ENCODE peak calls at places on chromosomes 12 and 14, in eight cellular contexts. N, T, Y, K, F, O, H and E are unnamed samples. For H3K4me1, the result is how much of the 10 kb centered on the place peaks cover.

GRCh38 chr12:42809226-42809625 is 219.7 kb upstream of the PRICKLE1 start:
- DNase-seq in N (peak), T (no peak), Y (no peak), K (no peak), F (no peak), O (no peak), H (peak), E (no peak)

GRCh38 chr12:68636268-68636667 is 25.6 kb downstream of the RAP1B start:
- DNase-seq in N (peak), T (no peak), Y (no peak), K (no peak), F (no peak), O (no peak), H (peak), E (no peak)

GRCh38 chr14:54699735-54700134 is 132.8 kb downstream of the SAMD4A start:
- DNase-seq in N (no peak), T (no peak), Y (no peak), K (no peak), F (no peak), O (no peak), H (no peak), E (no peak)

GRCh38 chr12:90989617-90990232 is 15.0 kb downstream of the EPYC start:
- DNase-seq in N (no peak), T (no peak), Y (no peak), K (no peak), F (no peak), O (no peak), H (no peak), E (no peak)

GRCh38 chr12:13103391-13104033 is at the start of gene GSG1:
- DNase-seq in N (peak), T (no peak), Y (no peak), K (no peak), F (no peak), O (no peak), H (peak), E (no peak)

GRCh38 chr14:75070383-75070782 is 942 bp downstream of the ZC2HC1C start:
- DNase-seq in N (peak), T (no peak), Y (no peak), K (no peak), F (peak), O (no peak), H (no peak), E (no peak)

GRCh38 chr14:56474419-56475022 is 105.1 kb upstream of the TMEM260 start:
- DNase-seq in N (peak), T (peak), Y (peak), K (peak), F (no peak), O (no peak), H (peak), E (no peak)

GRCh38 chr12:65810036-65810435 is 14.2 kb upstream of the HMGA2 start:
- DNase-seq in N (peak), T (no peak), Y (no peak), K (no peak), F (no peak), O (no peak), H (no peak), E (no peak)

GRCh38 chr14:62015248-62015647 is 253.0 kb downstream of the SNAPC1 start:
- DNase-seq in N (peak), T (no peak), Y (no peak), K (no peak), F (no peak), O (no peak), H (peak), E (no peak)

GRCh38 chr14:45287609-45288008 is 34.6 kb upstream of the MIS18BP1 start:
- DNase-seq in N (peak), T (no peak), Y (no peak), K (no peak), F (no peak), O (no peak), H (peak), E (no peak)

GRCh38 chr14:48563465-48563864 is 888.1 kb upstream of the MDGA2 start:
- DNase-seq in N (no peak), T (no peak), Y (peak), K (no peak), F (no peak), O (no peak), H (peak), E (no peak)

GRCh38 chr12:39287409-39287808 is 155.5 kb downstream of the KIF21A start:
- DNase-seq in N (no peak), T (no peak), Y (no peak), K (no peak), F (no peak), O (no peak), H (no peak), E (no peak)

GRCh38 chr14:64391986-64392385 is 3.8 kb downstream of the MTHFD1 start:
- DNase-seq in N (no peak), T (no peak), Y (no peak), K (no peak), F (no peak), O (no peak), H (no peak), E (no peak)

GRCh38 chr12:68896881-68897540 is 36.0 kb downstream of the CPM start:
- DNase-seq in N (no peak), T (no peak), Y (no peak), K (no peak), F (no peak), O (no peak), H (no peak), E (no peak)

GRCh38 chr14:72745991-72746980 is 147.6 kb downstream of the DPF3 start:
- DNase-seq in N (peak), T (no peak), Y (no peak), K (no peak), F (peak), O (no peak), H (peak), E (peak)

GRCh38 chr12:3661028-3661427 is 91.9 kb downstream of the CRACR2A start:
- DNase-seq in N (no peak), T (no peak), Y (peak), K (no peak), F (no peak), O (no peak), H (peak), E (no peak)

GRCh38 chr12:96371787-96372699 is 28.2 kb downstream of the CDK17 start:
- DNase-seq in N (peak), T (no peak), Y (no peak), K (no peak), F (no peak), O (no peak), H (no peak), E (no peak)

GRCh38 chr14:103563089-103563620 is 395 bp downstream of the COA8 start:
- DNase-seq in N (no peak), T (no peak), Y (peak), K (no peak), F (no peak), O (no peak), H (peak), E (peak)

GRCh38 chr14:99395904-99396530 is 84.6 kb downstream of the SETD3 start:
- DNase-seq in N (peak), T (peak), Y (peak), K (no peak), F (no peak), O (peak), H (peak), E (peak)

GRCh38 chr12:123707466-123707865 is 4.7 kb upstream of the ATP6V0A2 start:
- DNase-seq in N (no peak), T (no peak), Y (no peak), K (no peak), F (no peak), O (no peak), H (no peak), E (no peak)

GRCh38 chr12:129552996-129553750 is 350.7 kb downstream of the TMEM132D start:
- DNase-seq in N (no peak), T (no peak), Y (no peak), K (no peak), F (no peak), O (no peak), H (no peak), E (no peak)

GRCh38 chr12:12784911-12785814 is at the start of gene APOLD1:
- DNase-seq in N (no peak), T (no peak), Y (no peak), K (no peak), F (no peak), O (no peak), H (no peak), E (no peak)

GRCh38 chr12:104734541-104735075 is 223.5 kb downstream of the SLC41A2 start:
- DNase-seq in N (no peak), T (no peak), Y (no peak), K (no peak), F (no peak), O (no peak), H (no peak), E (no peak)

GRCh38 chr12:74914378-74914777 is 295.3 kb downstream of the KCNC2 start:
- DNase-seq in N (no peak), T (no peak), Y (no peak), K (no peak), F (no peak), O (no peak), H (no peak), E (no peak)

GRCh38 chr12:69879007-69879960 is 54.3 kb downstream of the MYRFL start:
- DNase-seq in N (peak), T (peak), Y (peak), K (peak), F (peak), O (peak), H (peak), E (peak)

GRCh38 chr12:2117541-2117940 is 64.8 kb downstream of the CACNA1C start:
- DNase-seq in N (no peak), T (no peak), Y (no peak), K (no peak), F (no peak), O (no peak), H (no peak), E (no peak)
- H3K4me1 ChIP-seq in N (under half), T (under half), Y (under half), K (under half), F (under half), O (under half), H (under half), E (half or more)

GRCh38 chr14:76961631-76962302 is 66.7 kb downstream of the IRF2BPL start:
- DNase-seq in N (peak), T (peak), Y (peak), K (peak), F (peak), O (peak), H (peak), E (peak)
- H3K4me1 ChIP-seq in N (under half), T (half or more), Y (half or more), K (under half), F (under half), O (half or more), H (half or more), E (under half)

GRCh38 chr12:8037046-8037663 is 4.6 kb downstream of the FOXJ2 start:
- DNase-seq in N (no peak), T (no peak), Y (no peak), K (no peak), F (no peak), O (no peak), H (no peak), E (no peak)

GRCh38 chr12:8035440-8036010 is 3.0 kb downstream of the FOXJ2 start:
- DNase-seq in N (peak), T (no peak), Y (no peak), K (no peak), F (no peak), O (no peak), H (no peak), E (no peak)

GRCh38 chr12:8036366-8036765 is 3.9 kb downstream of the FOXJ2 start:
- DNase-seq in N (peak), T (no peak), Y (no peak), K (no peak), F (peak), O (no peak), H (no peak), E (peak)

GRCh38 chr12:8037947-8038346 is 5.4 kb downstream of the FOXJ2 start:
- DNase-seq in N (no peak), T (no peak), Y (no peak), K (no peak), F (no peak), O (no peak), H (no peak), E (no peak)

GRCh38 chr12:8038659-8039114 is 6.2 kb downstream of the FOXJ2 start:
- DNase-seq in N (peak), T (no peak), Y (no peak), K (peak), F (peak), O (peak), H (no peak), E (peak)
- H3K4me1 ChIP-seq in N (under half), T (half or more), Y (under half), K (under half), F (half or more), O (half or more), H (under half), E (half or more)

GRCh38 chr12:49023812-49024211 is 5.2 kb upstream of the PRKAG1 start:
- DNase-seq in N (no peak), T (no peak), Y (no peak), K (no peak), F (no peak), O (no peak), H (no peak), E (no peak)
- H3K4me1 ChIP-seq in N (under half), T (under half), Y (under half), K (under half), F (under half), O (under half), H (under half), E (under half)

GRCh38 chr12:92064420-92064819 is 81.2 kb downstream of the BTG1 start:
- DNase-seq in N (no peak), T (no peak), Y (no peak), K (no peak), F (no peak), O (no peak), H (no peak), E (no peak)
- H3K4me1 ChIP-seq in N (under half), T (under half), Y (under half), K (under half), F (under half), O (under half), H (under half), E (under half)

GRCh38 chr12:92556622-92557421 is 146.0 kb upstream of the PLEKHG7 start:
- DNase-seq in N (no peak), T (no peak), Y (no peak), K (no peak), F (no peak), O (no peak), H (no peak), E (no peak)

GRCh38 chr12:92558241-92558773 is 144.5 kb upstream of the PLEKHG7 start:
- DNase-seq in N (no peak), T (no peak), Y (no peak), K (no peak), F (no peak), O (no peak), H (no peak), E (no peak)

GRCh38 chr12:92557422-92557724 is 145.4 kb upstream of the PLEKHG7 start:
- DNase-seq in N (no peak), T (no peak), Y (no peak), K (no peak), F (no peak), O (no peak), H (no peak), E (no peak)

GRCh38 chr12:92554316-92554905 is 148.4 kb upstream of the PLEKHG7 start:
- DNase-seq in N (no peak), T (no peak), Y (no peak), K (no peak), F (no peak), O (no peak), H (no peak), E (no peak)

DNA sequence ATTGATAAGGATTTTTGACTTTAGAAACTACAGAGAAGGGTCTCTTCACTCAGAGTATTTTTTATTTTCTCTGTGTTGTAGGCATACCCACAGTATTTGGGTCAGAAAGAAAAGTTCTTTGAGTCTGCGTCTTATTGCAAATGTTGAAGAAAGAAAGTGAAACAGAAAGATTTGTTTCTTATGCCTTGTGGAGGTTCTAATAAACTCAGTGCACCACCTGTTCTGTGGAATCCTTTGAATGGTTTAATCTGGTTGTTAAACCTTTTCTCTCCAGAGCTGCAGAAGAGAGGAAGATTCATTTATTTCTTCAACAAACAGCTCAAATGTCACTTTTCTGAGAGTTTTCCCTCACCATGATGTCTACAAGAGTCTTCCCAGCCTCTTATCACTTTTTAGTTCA is 146.6 kb upstream of the PLEKHG7 start:
- DNase-seq in N (no peak), T (peak), Y (no peak), K (no peak), F (no peak), O (peak), H (no peak), E (no peak)
- H3K4me1 ChIP-seq in N (under half), T (half or more), Y (under half), K (under half), F (under half), O (under half), H (under half), E (under half)

GRCh38 chr12:64672925-64673409 is 62.7 kb downstream of the RASSF3 start:
- DNase-seq in N (no peak), T (no peak), Y (peak), K (no peak), F (peak), O (peak), H (peak), E (peak)
- H3K4me1 ChIP-seq in N (under half), T (half or more), Y (half or more), K (under half), F (under half), O (half or more), H (under half), E (half or more)